ENCODE peak calls at places on chromosomes 5 and 9, in six cellular contexts. V is IMR-90, K is H9, N is neuronal stem cell, W is H1, L is mesendoderm. C is an unnamed sample.

GRCh38 chr5:86909461-86909881 is 291.7 kb downstream of the COX7C start:
- DNase-seq in V (peak), K (no peak), N (no peak), W (no peak), L (peak), C (peak)

GRCh38 chr5:39424751-39425524 is at the start of gene DAB2:
- DNase-seq in V (peak), K (peak), N (peak), W (peak), L (peak), C (peak)

GRCh38 chr9:112037281-112038016 is 137.6 kb downstream of the SUSD1 start:
- DNase-seq in V (peak), K (no peak), N (peak), W (no peak), L (no peak), C (peak)

GRCh38 chr5:96649938-96650540 is 12.1 kb upstream of the CAST start:
- DNase-seq in V (no peak), K (no peak), N (no peak), W (no peak), L (no peak), C (no peak)

GRCh38 chr9:4566806-4567205 is 76.5 kb downstream of the SLC1A1 start:
- DNase-seq in V (no peak), K (no peak), N (no peak), W (no peak), L (no peak), C (no peak)

GRCh38 chr9:115746496-115746895 is 407.1 kb upstream of the PAPPA start:
- DNase-seq in V (no peak), K (no peak), N (no peak), W (no peak), L (no peak), C (peak)

GRCh38 chr9:77826621-77827020 is 178.5 kb upstream of the GNA14 start:
- DNase-seq in V (peak), K (no peak), N (no peak), W (no peak), L (no peak), C (peak)

GRCh38 chr5:35405938-35406337 is 175.7 kb upstream of the PRLR start:
- DNase-seq in V (no peak), K (no peak), N (no peak), W (no peak), L (no peak), C (no peak)

GRCh38 chr5:56561-57290 is 35.2 kb upstream of the PLEKHG4B start:
- DNase-seq in V (peak), K (peak), N (peak), W (peak), L (peak), C (peak)

GRCh38 chr5:179862891-179863290 is 4.3 kb upstream of the MRNIP start:
- DNase-seq in V (no peak), K (no peak), N (no peak), W (no peak), L (no peak), C (no peak)

GRCh38 chr9:129121483-129121882 is 10.3 kb downstream of the PTPA start:
- DNase-seq in V (peak), K (no peak), N (no peak), W (no peak), L (no peak), C (no peak)

GRCh38 chr9:129126789-129127618 is 15.8 kb downstream of the PTPA start:
- DNase-seq in V (no peak), K (peak), N (no peak), W (peak), L (peak), C (no peak)

GRCh38 chr9:129122133-129122532 is 10.9 kb downstream of the PTPA start:
- DNase-seq in V (no peak), K (no peak), N (no peak), W (no peak), L (no peak), C (no peak)

GRCh38 chr9:129125478-129125877 is 14.3 kb downstream of the PTPA start:
- DNase-seq in V (peak), K (no peak), N (no peak), W (no peak), L (no peak), C (peak)

DNA sequence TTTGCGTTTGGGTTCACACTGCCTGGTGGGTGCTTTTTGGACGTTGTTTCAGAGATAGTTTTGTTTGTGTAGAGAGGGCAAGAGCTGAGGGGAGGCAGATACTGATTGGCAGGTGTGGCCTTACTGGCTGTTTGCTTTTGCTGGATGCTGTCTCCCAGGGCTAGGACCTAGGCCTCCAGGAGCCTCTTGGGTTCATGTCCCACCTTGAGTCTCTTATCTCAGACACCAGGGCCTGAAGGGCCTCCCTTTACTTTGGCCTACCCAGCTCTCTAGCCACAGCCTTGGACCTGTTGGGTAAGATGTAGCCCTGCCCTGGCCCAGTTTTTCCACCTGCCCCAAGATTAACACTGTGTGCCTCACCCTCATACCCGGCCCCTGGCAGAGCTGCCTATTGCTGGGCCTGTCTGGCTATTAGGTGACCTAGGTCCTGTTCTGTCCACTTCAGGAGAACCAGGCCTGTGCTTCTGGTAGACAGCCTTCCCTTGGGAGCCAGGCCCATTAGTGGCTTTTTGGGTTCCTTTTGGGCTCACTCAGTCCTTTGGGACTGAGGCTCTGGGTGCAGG is 13.4 kb downstream of the PTPA start:
- DNase-seq in V (no peak), K (no peak), N (no peak), W (no peak), L (no peak), C (no peak)
- H3K27ac ChIP-seq in V (no peak), K (no peak), N (no peak), W (no peak), L (no peak), C (no peak)

GRCh38 chr5:80959768-80960442 is at the start of gene RASGRF2:
- DNase-seq in V (peak), K (peak), N (peak), W (peak), L (peak), C (peak)

GRCh38 chr5:80960531-80961375 is 590 bp downstream of the RASGRF2 start:
- DNase-seq in V (peak), K (peak), N (peak), W (peak), L (peak), C (peak)

GRCh38 chr5:80963521-80963895 is 3.3 kb downstream of the RASGRF2 start:
- DNase-seq in V (peak), K (no peak), N (no peak), W (no peak), L (no peak), C (peak)

GRCh38 chr5:80962630-80963520 is 2.7 kb downstream of the RASGRF2 start:
- DNase-seq in V (no peak), K (no peak), N (no peak), W (no peak), L (no peak), C (peak)

DNA sequence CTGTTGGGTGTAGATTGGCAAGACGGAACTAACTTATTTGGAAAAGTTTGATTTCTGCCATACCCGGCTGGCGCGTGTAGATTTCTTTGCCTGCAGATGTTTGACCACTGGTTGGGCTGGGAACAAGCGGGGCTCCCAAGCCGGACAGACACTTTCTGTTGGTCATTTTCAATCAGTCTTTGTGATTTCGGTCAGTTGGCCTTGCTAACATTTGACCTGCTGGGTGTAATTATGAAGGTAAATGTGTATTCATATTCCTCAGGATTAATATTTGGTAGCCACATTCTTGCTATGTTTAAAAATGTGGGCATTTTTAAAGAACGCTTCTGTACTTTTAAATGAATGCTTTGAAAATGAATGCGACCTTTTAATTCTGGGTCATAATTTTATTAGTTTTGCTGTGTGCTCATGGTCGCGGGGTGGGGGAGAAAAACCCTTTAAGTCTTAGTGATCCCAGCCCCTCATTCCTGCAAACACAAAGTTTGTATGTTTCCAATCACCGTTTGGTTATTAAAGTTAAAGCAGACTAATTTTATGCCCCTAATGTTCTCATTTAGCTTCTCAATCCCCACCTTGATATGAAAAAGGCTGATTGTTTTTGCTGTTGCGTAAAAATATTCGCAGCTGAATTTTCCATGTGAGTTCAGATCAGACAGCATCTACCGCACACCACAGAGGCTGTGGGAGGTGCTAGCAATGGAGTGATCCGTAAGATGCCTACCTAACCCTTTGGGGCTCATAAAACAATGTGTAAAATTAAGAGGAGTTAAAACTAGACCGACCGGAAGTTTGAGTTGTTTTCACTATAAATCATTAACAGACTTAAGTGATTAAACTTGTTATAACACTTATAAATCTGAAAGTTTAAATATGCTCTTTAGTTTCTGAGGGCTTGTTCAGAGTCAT is 1.5 kb downstream of the RASGRF2 start:
- DNase-seq in V (peak), K (no peak), N (peak), W (no peak), L (no peak), C (peak)
- H3K18ac ChIP-seq in V (peak), K (no peak), N (no peak), W (no peak), L (no peak), C (peak)

DNA sequence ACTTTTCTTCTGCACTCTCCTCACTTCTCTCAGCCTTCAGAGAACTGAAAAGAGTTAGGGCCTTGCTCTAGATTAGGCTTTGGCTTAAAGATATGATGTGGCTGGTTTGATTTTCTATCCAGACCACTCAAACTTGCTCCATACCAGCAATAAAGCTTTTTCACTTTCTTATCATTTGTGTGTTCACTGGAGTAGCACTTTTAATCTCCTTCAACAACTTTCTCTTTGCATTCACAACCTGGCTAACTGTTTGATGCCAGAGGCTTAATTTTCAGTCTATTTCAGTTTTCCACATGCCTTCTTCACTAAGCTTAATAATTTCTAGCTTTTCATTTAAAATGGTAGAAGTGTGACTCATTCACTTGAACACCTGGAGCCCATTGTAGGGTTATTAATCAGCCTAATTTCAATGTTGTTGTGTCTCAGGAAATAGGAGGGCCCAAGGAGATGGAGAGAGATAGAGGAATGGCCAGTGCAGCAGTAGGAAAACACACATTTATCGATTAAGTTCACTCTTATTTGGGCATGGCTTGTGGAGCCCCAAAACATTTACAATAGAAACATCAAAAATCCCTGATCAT is 5.9 kb downstream of the ATPSCKMT start:
- DNase-seq in V (no peak), K (no peak), N (no peak), W (no peak), L (no peak), C (no peak)
- H3K27ac ChIP-seq in V (no peak), K (no peak), N (no peak), W (no peak), L (no peak), C (peak)

GRCh38 chr9:86200599-86201162 is 58.8 kb downstream of the C9orf153 start:
- DNase-seq in V (no peak), K (no peak), N (no peak), W (no peak), L (no peak), C (no peak)
- H3K18ac ChIP-seq in V (no peak), K (no peak), N (no peak), W (no peak), L (no peak), C (no peak)

GRCh38 chr5:14410068-14410941 is 171.3 kb upstream of the OTULINL start:
- DNase-seq in V (no peak), K (no peak), N (no peak), W (no peak), L (no peak), C (peak)
- H3K27ac ChIP-seq in V (no peak), K (no peak), N (no peak), W (no peak), L (no peak), C (peak)

GRCh38 chr5:154369682-154370081 is 76.1 kb upstream of the SAP30L start:
- DNase-seq in V (peak), K (no peak), N (no peak), W (no peak), L (peak), C (peak)
- H3K18ac ChIP-seq in V (peak), K (no peak), N (peak), W (no peak), L (peak), C (peak)

C was measured in mesenchymal stem cell.